ENCODE peak calls at places on chromosome 6, in seven cellular contexts. V is heart right ventricle; H is cardiac fibroblast; O is fibroblast of lung; X is neuronal stem cell; M is fibroblast of the aortic adventitia; S is CD8-positive, alpha-beta T cell. P is an unnamed sample.

GRCh38 chr6:70706491-70707123 is 38.9 kb downstream of the SMAP1 start:
- DNase-seq in V (no peak), M (peak; percentile 78), H (peak; percentile 73), X (peak; percentile 39), S (no peak), O (peak; percentile 19), P (peak; percentile 60)

GRCh38 chr6:3843379-3844096 is 5.6 kb upstream of the FAM50B start:
- DNase-seq in O (peak; percentile 66), M (no peak), X (no peak), S (no peak), H (no peak), V (no peak), P (no peak)

GRCh38 chr6:147802400-147802799 is 293.9 kb downstream of the SAMD5 start:
- DNase-seq in V (no peak), H (no peak), O (peak; percentile 30), S (no peak), M (no peak), X (no peak), P (peak; percentile 8)

GRCh38 chr6:104896914-104897313 is 37.2 kb upstream of the HACE1 start:
- DNase-seq in H (no peak), O (no peak), M (peak; percentile 11), V (no peak), X (no peak), S (no peak), P (peak; percentile 6)

GRCh38 chr6:125191916-125192609 is 38.5 kb downstream of the TPD52L1 start:
- DNase-seq in S (peak; percentile 59), O (peak; percentile 89), H (peak; percentile 88), M (peak; percentile 86), X (peak; percentile 31), V (peak; percentile 20), P (peak; percentile 91)

GRCh38 chr6:54897462-54898189 is 51.1 kb downstream of the FAM83B start:
- DNase-seq in S (no peak), V (no peak), H (peak; percentile 6), M (peak; percentile 77), O (peak; percentile 61), X (no peak), P (no peak)

GRCh38 chr6:20599302-20600051 is 65.2 kb downstream of the CDKAL1 start:
- DNase-seq in V (no peak), O (no peak), M (no peak), S (no peak), X (no peak), H (no peak), P (no peak)

GRCh38 chr6:105780146-105780860 is 305.8 kb upstream of the PRDM1 start:
- DNase-seq in X (no peak), V (no peak), H (no peak), O (peak; percentile 36), S (no peak), M (no peak), P (peak; percentile 19)

GRCh38 chr6:63765828-63766227 is 130.2 kb downstream of the PHF3 start:
- DNase-seq in H (no peak), V (no peak), M (no peak), X (no peak), O (no peak), S (no peak), P (no peak)

GRCh38 chr6:7140631-7141366 is 33.0 kb downstream of the RREB1 start:
- DNase-seq in M (peak; percentile 71), V (peak; percentile 92), O (peak; percentile 73), H (peak; percentile 78), S (peak; percentile 84), X (peak; percentile 65), P (peak; percentile 72)

GRCh38 chr6:168956141-168956838 is 297.4 kb downstream of the THBS2 start:
- DNase-seq in X (no peak), V (no peak), S (no peak), M (no peak), H (no peak), O (peak; percentile 58), P (peak; percentile 13)

GRCh38 chr6:109236140-109237081 is 141.1 kb downstream of the CEP57L1 start:
- DNase-seq in S (no peak), X (peak; percentile 64), H (no peak), O (no peak), V (no peak), M (no peak), P (no peak)

GRCh38 chr6:138691595-138692057 is 81.9 kb upstream of the CCDC28A start:
- DNase-seq in M (peak; percentile 85), X (peak; percentile 9), O (peak; percentile 91), H (peak; percentile 70), S (no peak), V (no peak), P (peak; percentile 86)

GRCh38 chr6:27669798-27670301 is 196.9 kb upstream of the ZNF184 start:
- DNase-seq in O (no peak), X (no peak), M (no peak), H (no peak), V (no peak), S (no peak), P (no peak)

GRCh38 chr6:27667016-27667415 is 194.1 kb upstream of the ZNF184 start:
- DNase-seq in X (no peak), H (no peak), S (no peak), V (no peak), M (no peak), O (no peak), P (no peak)

GRCh38 chr6:27669278-27669797 is 196.4 kb upstream of the ZNF184 start:
- DNase-seq in V (no peak), H (no peak), O (no peak), X (no peak), S (no peak), M (peak; percentile 15), P (peak; percentile 35)

GRCh38 chr6:27668442-27669275 is 195.8 kb upstream of the ZNF184 start:
- DNase-seq in H (peak; percentile 60), M (peak; percentile 61), V (no peak), X (no peak), S (no peak), O (peak; percentile 88), P (peak; percentile 59)

DNA sequence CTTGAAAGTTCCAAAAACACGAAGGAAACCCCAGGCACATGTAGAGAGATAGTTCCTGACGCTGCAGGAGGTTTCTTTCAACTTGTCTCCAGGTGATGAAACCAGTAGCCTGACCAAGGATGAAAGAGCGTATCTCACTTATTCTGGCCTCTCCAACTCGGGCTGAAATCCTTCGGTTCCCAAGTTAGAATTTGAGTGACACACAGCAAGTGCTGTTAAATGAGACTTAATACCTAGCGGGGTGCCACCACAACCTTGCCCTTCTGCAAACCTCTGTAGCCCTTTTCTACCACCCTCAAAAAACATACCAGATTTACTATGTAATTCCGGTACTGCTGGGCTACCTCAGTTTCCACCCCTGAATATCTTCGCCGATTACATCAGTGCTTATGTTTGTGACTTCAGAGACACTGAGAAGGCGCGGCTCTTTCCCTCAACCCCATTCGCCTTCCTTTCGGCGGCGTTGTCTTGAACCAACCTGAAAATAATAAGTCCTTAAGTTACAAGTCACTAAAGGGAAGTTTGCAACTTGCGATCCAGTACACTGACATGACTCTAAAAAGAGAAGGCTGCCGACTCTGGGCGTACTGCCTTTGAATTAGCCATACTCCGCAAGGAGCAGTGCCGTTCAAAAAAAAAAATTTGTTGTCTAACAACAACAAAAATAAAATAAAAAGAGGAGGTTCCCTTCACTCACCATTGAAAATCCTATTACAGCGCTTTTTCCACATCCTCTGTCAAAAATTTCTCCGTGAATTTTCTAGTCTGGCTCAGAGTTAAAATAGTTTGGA is 194.9 kb upstream of the ZNF184 start:
- DNase-seq in V (no peak), X (no peak), H (peak; percentile 19), S (no peak), O (no peak), M (no peak), P (peak; percentile 27)
- H3K4me3 ChIP-seq in V (peak overlapping the region; percentile 14), X (peak overlapping the region; percentile 79), H (peak overlapping the region; percentile 24), S (no peak overlapping the region), O (peak overlapping the region; percentile 73), M (peak overlapping the region; percentile 37), P (peak overlapping the region; percentile 41)

DNA sequence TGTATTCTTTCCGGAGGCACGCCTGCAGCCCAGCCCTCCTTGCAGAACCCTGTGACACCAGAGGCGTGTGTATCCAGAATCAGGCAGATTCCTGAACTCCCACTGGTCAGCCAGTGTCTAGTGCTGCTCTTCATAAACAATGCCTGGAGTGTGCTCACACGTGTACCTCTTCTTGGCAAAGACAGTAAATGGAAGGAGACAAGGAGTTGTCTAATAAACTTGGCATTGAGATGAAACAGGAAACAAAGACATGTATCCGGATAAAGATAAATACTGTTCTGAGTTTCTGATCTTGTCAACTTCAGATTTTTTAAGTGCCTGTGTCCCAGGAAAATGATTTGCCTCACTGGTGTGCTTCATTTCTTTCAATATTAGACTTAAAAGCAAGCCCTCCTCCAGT is 1.7 kb downstream of the RPS6KA2 start:
- DNase-seq in H (peak; percentile 86), X (no peak), O (peak; percentile 57), V (no peak), M (peak; percentile 40), S (peak; percentile 38), P (peak; percentile 78)
- H3K4me3 ChIP-seq in H (peak overlapping the region; percentile 94), X (no peak overlapping the region), O (peak overlapping the region; percentile 95), V (peak overlapping the region; percentile 94), M (peak overlapping the region; percentile 85), S (no peak overlapping the region), P (peak overlapping the region; percentile 91)

GRCh38 chr6:33080127-33081089 is 4.6 kb downstream of the HLA-DPB1 start:
- DNase-seq in S (no peak), V (peak; percentile 74), M (peak; percentile 14), X (peak; percentile 65), H (peak; percentile 74), O (peak; percentile 49), P (peak; percentile 12)
- H3K4me3 ChIP-seq in S (no peak overlapping the region), V (peak overlapping the region; percentile 59), M (peak overlapping the region; percentile 46), X (peak overlapping the region; percentile 85), H (peak overlapping the region; percentile 32), O (peak overlapping the region; percentile 58), P (peak overlapping the region; percentile 24)

GRCh38 chr6:33949111-33949510 is 145.3 kb upstream of the MLN start:
- DNase-seq in M (no peak), V (no peak), S (no peak), O (no peak), H (no peak), X (no peak), P (no peak)
- H3K4me3 ChIP-seq in M (no peak overlapping the region), V (no peak overlapping the region), S (no peak overlapping the region), O (no peak overlapping the region), H (no peak overlapping the region), X (no peak overlapping the region), P (no peak overlapping the region)

DNA sequence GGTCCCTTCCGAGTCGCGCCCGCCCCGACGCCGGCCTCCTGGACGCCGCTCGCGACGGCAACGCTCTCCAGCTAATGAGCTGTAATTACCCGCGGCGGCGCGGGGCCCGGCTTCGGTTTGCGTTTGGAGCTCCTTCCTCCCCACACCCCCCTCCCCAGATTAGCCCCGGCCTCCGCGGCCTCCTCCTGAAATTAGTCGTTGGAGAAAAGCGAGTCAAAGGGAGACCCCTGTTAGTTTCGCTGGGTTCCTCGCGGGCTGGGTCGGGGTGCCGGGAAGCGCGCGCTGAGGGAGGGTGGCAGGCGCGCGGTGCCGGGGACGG is 4.7 kb downstream of the FOXC1 start:
- DNase-seq in V (no peak), X (no peak), H (no peak), O (no peak), S (no peak), M (no peak), P (no peak)
- H3K4me3 ChIP-seq in V (peak overlapping the region; percentile 80), X (no peak overlapping the region), H (peak overlapping the region; percentile 56), O (no peak overlapping the region), S (no peak overlapping the region), M (peak overlapping the region; percentile 85), P (peak overlapping the region; percentile 62)

P was measured in astrocyte of the spinal cord.